ENCODE peak calls at places on chromosome 16, in four cellular contexts. B, L, O and N are unnamed samples.

GRCh38 chr16:87930456-87930855 is 5.9 kb downstream of the CA5A start:
- DNase-seq in O (peak), L (peak), B (no peak), N (peak)

GRCh38 chr16:4347010-4347409 is 4.1 kb downstream of the PAM16 start:
- DNase-seq in L (peak), O (no peak), B (no peak), N (no peak)

GRCh38 chr16:21150375-21151001 is at the start of gene DNAH3:
- DNase-seq in L (peak), B (no peak), O (no peak), N (peak)

GRCh38 chr16:56451753-56452689 is 667 bp downstream of the OGFOD1 start:
- DNase-seq in O (no peak), L (peak), B (no peak), N (peak)

GRCh38 chr16:88298166-88298881 is 84.4 kb upstream of the ZNF469 start:
- DNase-seq in L (no peak), O (no peak), B (no peak), N (no peak)

GRCh38 chr16:74667215-74667765 is 613 bp upstream of the RFWD3 start:
- DNase-seq in L (peak), O (peak), B (no peak), N (peak)

GRCh38 chr16:50933257-50933656 is 191.4 kb downstream of the CYLD start:
- DNase-seq in B (no peak), L (no peak), O (no peak), N (no peak)

GRCh38 chr16:31696968-31697743 is 169.5 kb downstream of the AHSP start:
- DNase-seq in L (peak), B (no peak), O (no peak), N (peak)

GRCh38 chr16:75044800-75045361 is 46.1 kb downstream of the ZNRF1 start:
- DNase-seq in B (no peak), L (no peak), O (no peak), N (no peak)

GRCh38 chr16:30715777-30716445 is 16.9 kb downstream of the SRCAP start:
- DNase-seq in B (no peak), L (no peak), O (no peak), N (no peak)

GRCh38 chr16:51056331-51056730 is 94.7 kb downstream of the SALL1 start:
- DNase-seq in O (no peak), L (no peak), B (no peak), N (no peak)

GRCh38 chr16:55406651-55407050 is 72.3 kb upstream of the MMP2 start:
- DNase-seq in L (no peak), O (no peak), B (no peak), N (no peak)

GRCh38 chr16:55401036-55401435 is 77.0 kb downstream of the IRX6 start:
- DNase-seq in L (no peak), O (no peak), B (no peak), N (no peak)

GRCh38 chr16:55399911-55400310 is 75.9 kb downstream of the IRX6 start:
- DNase-seq in O (no peak), B (no peak), L (no peak), N (no peak)

GRCh38 chr16:55398683-55399230 is 74.8 kb downstream of the IRX6 start:
- DNase-seq in L (no peak), O (no peak), B (no peak), N (no peak)

DNA sequence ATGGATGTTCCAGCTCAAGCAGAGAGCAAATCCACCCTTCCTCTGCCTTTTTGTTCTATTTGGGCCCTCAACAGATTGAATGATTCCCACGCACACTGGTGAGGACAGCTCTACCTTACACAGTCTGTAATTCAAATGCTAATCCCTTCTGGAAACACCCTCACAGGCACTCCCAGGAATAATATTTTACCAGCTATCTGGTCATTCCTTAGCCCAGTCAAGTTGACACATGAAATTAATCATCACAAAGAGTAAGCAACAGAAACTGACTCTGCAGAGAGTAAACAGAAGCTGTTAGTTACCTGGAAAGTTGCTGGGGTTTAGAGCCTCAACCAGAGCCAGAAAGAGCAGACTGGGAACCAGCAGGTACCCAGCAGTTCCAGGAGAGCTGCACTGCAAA is 75.5 kb upstream of the MMP2 start:
- DNase-seq in B (no peak), L (no peak), O (no peak), N (no peak)
- TF ChIP-seq CBFB in B (no peak), L (no peak), O (no peak), N (no peak)

GRCh38 chr16:69508033-69508432 is 57.7 kb upstream of the NFAT5 start:
- DNase-seq in O (no peak), B (no peak), L (no peak), N (no peak)

GRCh38 chr16:69514366-69514765 is 51.4 kb upstream of the NFAT5 start:
- DNase-seq in O (no peak), L (no peak), B (no peak), N (no peak)

GRCh38 chr16:69511641-69512040 is 54.1 kb upstream of the NFAT5 start:
- DNase-seq in B (no peak), L (no peak), O (no peak), N (no peak)

GRCh38 chr16:69509125-69509524 is 56.6 kb upstream of the NFAT5 start:
- DNase-seq in B (no peak), O (no peak), L (no peak), N (no peak)

DNA sequence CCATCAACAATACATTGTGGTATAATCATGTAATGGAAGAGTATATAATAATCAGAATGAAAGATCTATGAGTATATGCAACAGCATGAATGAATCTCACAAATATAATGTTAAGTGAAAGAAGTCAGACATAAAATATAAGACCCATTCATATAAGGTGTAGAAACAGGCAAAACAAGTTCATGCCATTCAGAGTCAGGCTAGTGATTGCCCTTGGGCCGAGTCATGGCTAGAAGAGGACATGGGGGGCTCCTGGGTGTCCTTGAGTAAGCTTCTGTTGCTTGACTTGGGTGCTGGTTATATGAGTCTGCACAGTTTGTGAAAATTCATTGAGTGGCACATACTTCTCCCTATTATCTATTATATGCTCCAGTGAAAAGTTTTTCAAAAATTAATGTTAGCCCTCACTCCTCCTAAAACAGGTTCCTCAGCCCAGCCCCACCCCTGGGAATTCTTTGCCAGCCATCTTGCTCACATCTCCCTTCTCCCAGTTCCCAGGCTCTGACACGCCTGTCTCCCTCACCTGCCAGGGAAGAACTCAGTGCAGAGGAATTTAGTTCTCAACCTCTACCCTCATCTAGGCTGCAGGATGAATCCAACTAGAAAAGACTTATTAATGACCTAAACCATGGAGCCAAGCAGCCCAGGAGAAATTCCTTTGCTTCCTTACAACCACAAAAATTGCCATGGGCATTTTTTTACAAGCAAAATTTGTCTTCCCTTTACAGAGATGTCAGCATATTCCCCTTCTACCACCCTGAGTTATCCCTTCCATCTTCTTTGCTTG is 52.4 kb upstream of the NFAT5 start:
- DNase-seq in O (no peak), L (no peak), B (no peak), N (no peak)
- TF ChIP-seq CBFB in O (no peak), L (no peak), B (no peak), N (no peak)

GRCh38 chr16:12321363-12321762 is 344.8 kb downstream of the SNX29 start:
- DNase-seq in O (no peak), L (peak), B (no peak), N (no peak)
- TF ChIP-seq CBFB in O (no peak), L (no peak), B (no peak), N (no peak)

DNA sequence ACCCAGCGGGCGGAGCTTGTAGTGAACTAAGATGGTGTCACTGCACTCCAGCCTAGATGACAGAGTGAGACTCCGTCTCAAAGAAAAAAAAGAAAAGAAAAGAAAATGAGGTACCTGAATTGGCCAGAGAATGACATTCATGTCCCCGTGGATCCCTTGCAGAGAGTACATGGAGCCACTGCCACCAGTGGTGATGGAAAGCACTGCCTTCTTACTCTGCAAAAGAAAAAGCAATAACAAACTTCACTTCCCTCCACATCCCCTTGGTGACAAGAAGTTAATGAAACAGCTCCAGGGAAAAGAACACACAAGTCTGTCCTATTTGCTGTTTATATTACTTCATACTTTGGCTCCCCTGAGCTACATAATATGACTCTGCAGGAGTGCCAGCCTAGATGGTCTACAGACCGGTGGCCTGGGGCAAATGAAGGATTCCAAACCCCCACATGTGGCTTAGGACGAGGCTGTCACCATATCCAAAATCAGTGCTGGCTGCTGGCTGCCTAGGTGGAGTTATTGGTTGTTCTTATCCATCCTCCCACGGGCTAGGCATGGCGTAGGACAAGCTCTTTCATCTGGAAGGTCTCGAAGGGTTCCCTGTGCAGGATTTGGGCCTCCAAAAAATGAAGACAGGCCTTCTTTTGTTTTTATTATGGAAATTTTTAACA is 13.3 kb downstream of the NQO1 start:
- DNase-seq in B (no peak), O (no peak), L (no peak), N (no peak)
- TF ChIP-seq CBFB in B (no peak), O (no peak), L (no peak), N (no peak)

DNA sequence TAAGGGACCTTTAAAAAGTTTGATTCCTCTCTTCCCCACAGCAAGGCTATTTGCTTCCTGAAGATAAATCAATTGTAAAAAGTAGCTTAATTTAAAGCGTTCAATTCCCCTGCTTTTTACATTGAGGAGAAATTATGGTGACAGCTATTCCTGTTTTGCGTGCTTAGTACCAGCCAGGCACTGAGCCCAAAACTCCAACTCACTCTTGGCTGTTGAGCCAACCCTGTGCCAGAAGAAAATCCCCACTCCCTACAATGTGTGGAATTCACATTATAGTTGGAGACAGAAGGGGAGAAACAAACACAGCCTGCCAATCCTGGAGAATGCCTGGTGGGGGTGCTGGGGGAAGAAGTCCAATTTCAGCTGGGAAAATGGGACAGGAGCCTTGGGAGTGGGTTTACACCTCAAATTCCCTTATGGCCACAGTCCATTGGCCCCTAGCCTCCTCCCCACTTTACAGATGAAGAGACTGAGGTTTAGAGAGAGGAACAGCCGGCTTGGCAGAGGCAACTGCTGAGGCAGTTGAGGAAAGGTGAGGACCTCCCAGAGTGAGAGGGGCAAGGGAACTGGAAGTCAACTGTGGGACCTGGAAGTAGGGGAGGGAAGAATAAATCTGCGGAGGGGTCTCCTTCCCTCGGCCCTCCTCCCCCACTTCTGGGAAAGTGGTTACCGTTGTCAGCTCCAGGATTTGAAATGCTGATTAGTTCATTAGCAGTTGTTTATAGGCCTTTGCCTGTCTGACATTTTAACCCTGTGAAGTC is 26.1 kb downstream of the CDH1 start:
- DNase-seq in L (no peak), B (no peak), O (peak), N (no peak)
- TF ChIP-seq CBFB in L (no peak), B (no peak), O (no peak), N (no peak)

GRCh38 chr16:27676807-27677206 is 126.9 kb downstream of the KATNIP start:
- DNase-seq in L (no peak), B (no peak), O (no peak), N (no peak)
- TF ChIP-seq CBFB in L (no peak), B (no peak), O (no peak), N (no peak)

GRCh38 chr16:57798953-57799618 is 3.2 kb downstream of the KIFC3 start:
- DNase-seq in L (no peak), O (no peak), B (no peak), N (no peak)
- TF ChIP-seq CBFB in L (no peak), O (no peak), B (no peak), N (no peak)

GRCh38 chr16:10618710-10619209 is 38.4 kb upstream of the EMP2 start:
- DNase-seq in B (no peak), O (no peak), L (no peak), N (no peak)

GRCh38 chr16:10614685-10615084 is 34.3 kb upstream of the EMP2 start:
- DNase-seq in B (no peak), L (no peak), O (no peak), N (no peak)

GRCh38 chr16:10616395-10616743 is 36.0 kb upstream of the EMP2 start:
- DNase-seq in O (no peak), B (no peak), L (no peak), N (no peak)

GRCh38 chr16:10617662-10618420 is 37.4 kb upstream of the EMP2 start:
- DNase-seq in B (no peak), L (no peak), O (no peak), N (no peak)

GRCh38 chr16:10616744-10617640 is 36.6 kb upstream of the EMP2 start:
- DNase-seq in L (peak), O (peak), B (no peak), N (no peak)
- TF ChIP-seq CBFB in L (no peak), O (no peak), B (no peak), N (no peak)